ENCODE peak calls at places on chromosomes 13 and 19, in six cellular contexts. W is fibroblast of the aortic adventitia, V is A549, C is GDM1, U is KBM-7, S is substantia nigra. R is an unnamed sample.
A peak's percentile ranks its signal among the peaks of the same experiment; 100 is the strongest.

GRCh38 chr13:106034201-106034600 is 501.3 kb downstream of the EFNB2 start:
- DNase-seq in W (peak; percentile 67), V (no peak), C (no peak), U (no peak), S (no peak), R (no peak)

GRCh38 chr13:20174656-20175405 is 14.0 kb upstream of the GJA3 start:
- DNase-seq in W (peak; percentile 91), V (peak; percentile 69), C (peak; percentile 30), U (peak; percentile 59), S (no peak), R (peak; percentile 51)

GRCh38 chr13:109862627-109863026 is 76.2 kb upstream of the IRS2 start:
- DNase-seq in W (peak; percentile 41), V (no peak), C (no peak), U (no peak), S (no peak), R (no peak)

GRCh38 chr13:49098771-49099512 is 121.2 kb upstream of the MLNR start:
- DNase-seq in W (peak; percentile 32), V (no peak), C (no peak), U (peak; percentile 23), S (no peak), R (peak; percentile 20)

GRCh38 chr19:51488491-51488890 is 10.2 kb downstream of the CEACAM18 start:
- DNase-seq in W (no peak), V (no peak), C (no peak), U (no peak), S (no peak), R (no peak)

GRCh38 chr13:21684576-21684975 is 13.7 kb downstream of the FGF9 start:
- DNase-seq in W (no peak), V (no peak), C (no peak), U (no peak), S (no peak), R (no peak)

GRCh38 chr19:40594657-40595077 is 6.5 kb upstream of the LTBP4 start:
- DNase-seq in W (no peak), V (peak; percentile 94), C (no peak), U (no peak), S (no peak), R (no peak)

GRCh38 chr13:27821566-27821965 is 29.3 kb downstream of the GSX1 start:
- DNase-seq in W (peak; percentile 7), V (no peak), C (no peak), U (no peak), S (no peak), R (no peak)

GRCh38 chr13:109111141-109111540 is 481.7 kb downstream of the MYO16 start:
- DNase-seq in W (no peak), V (no peak), C (no peak), U (no peak), S (no peak), R (no peak)

GRCh38 chr13:43686557-43686956 is 100.2 kb downstream of the ENOX1 start:
- DNase-seq in W (peak; percentile 68), V (peak; percentile 5), C (no peak), U (no peak), S (no peak), R (no peak)

GRCh38 chr19:20968092-20968491 is 45.0 kb downstream of the ZNF85 start:
- DNase-seq in W (no peak), V (no peak), C (no peak), U (no peak), S (no peak), R (no peak)

GRCh38 chr19:41646589-41647204 is 19.8 kb upstream of the CEACAM4 start:
- DNase-seq in W (peak; percentile 2), V (peak; percentile 66), C (no peak), U (no peak), S (no peak), R (no peak)

GRCh38 chr13:86795858-86796257 is 875.3 kb upstream of the SLITRK5 start:
- DNase-seq in W (no peak), V (no peak), C (no peak), U (no peak), S (no peak), R (no peak)

GRCh38 chr19:33303791-33304759 is 1.7 kb upstream of the CEBPA start:
- DNase-seq in W (peak; percentile 44), V (no peak), C (no peak), U (no peak), S (no peak), R (no peak)

GRCh38 chr19:40271706-40272105 is 13.4 kb downstream of the AKT2 start:
- DNase-seq in W (no peak), V (no peak), C (no peak), U (no peak), S (no peak), R (no peak)

GRCh38 chr13:40503026-40503425 is 163.4 kb downstream of the FOXO1 start:
- DNase-seq in W (peak; percentile 31), V (no peak), C (no peak), U (no peak), S (no peak), R (no peak)

GRCh38 chr19:29596080-29596479 is 10.0 kb upstream of the POP4 start:
- DNase-seq in W (no peak), V (no peak), C (no peak), U (no peak), S (no peak), R (no peak)

GRCh38 chr13:72698164-72698563 is 29.3 kb downstream of the MZT1 start:
- DNase-seq in W (peak; percentile 6), V (no peak), C (no peak), U (no peak), S (no peak), R (no peak)

GRCh38 chr19:55619264-55619663 is 5.1 kb downstream of the ZNF784 start:
- DNase-seq in W (peak; percentile 38), V (no peak), C (no peak), U (no peak), S (no peak), R (no peak)